ENCODE peak calls at places on chromosomes 2 and 18, in four cellular contexts. One of them, this sample, is unnamed.

GRCh38 chr18:22106536-22107292 is 62.7 kb upstream of the GATA6 start:
- DNase-seq in fibroblast of the aortic adventitia: peak; percentile 17
- DNase-seq in epithelial cell of proximal tubule: no peak
- DNase-seq in thoracic aorta: no peak
- DNase-seq in this sample: no peak

GRCh38 chr2:61117534-61117933 is 44.5 kb upstream of the C2orf74 start:
- DNase-seq in thoracic aorta: no peak
- DNase-seq in epithelial cell of proximal tubule: no peak
- DNase-seq in fibroblast of the aortic adventitia: no peak
- DNase-seq in this sample: no peak

GRCh38 chr2:223251656-223252229 is 199.8 kb downstream of the KCNE4 start:
- DNase-seq in thoracic aorta: no peak
- DNase-seq in epithelial cell of proximal tubule: no peak
- DNase-seq in fibroblast of the aortic adventitia: no peak
- DNase-seq in this sample: no peak

GRCh38 chr18:12086249-12086648 is 7.4 kb upstream of the ANKRD62 start:
- DNase-seq in epithelial cell of proximal tubule: no peak
- DNase-seq in fibroblast of the aortic adventitia: no peak
- DNase-seq in thoracic aorta: no peak
- DNase-seq in this sample: no peak

GRCh38 chr2:169716229-169716886 is 17.3 kb upstream of the KLHL23 start:
- DNase-seq in fibroblast of the aortic adventitia: peak; percentile 53
- DNase-seq in thoracic aorta: no peak
- DNase-seq in epithelial cell of proximal tubule: no peak
- DNase-seq in this sample: no peak

GRCh38 chr2:109377976-109378375 is 235.8 kb downstream of the SEPTIN10 start:
- DNase-seq in thoracic aorta: no peak
- DNase-seq in fibroblast of the aortic adventitia: no peak
- DNase-seq in epithelial cell of proximal tubule: no peak
- DNase-seq in this sample: no peak

GRCh38 chr2:239991689-239992314 is 33.3 kb downstream of the NDUFA10 start:
- DNase-seq in fibroblast of the aortic adventitia: peak; percentile 83
- DNase-seq in thoracic aorta: no peak
- DNase-seq in epithelial cell of proximal tubule: peak; percentile 15
- DNase-seq in this sample: peak; percentile 53

GRCh38 chr2:236997086-236997485 is 88.6 kb upstream of the COPS8 start:
- DNase-seq in epithelial cell of proximal tubule: no peak
- DNase-seq in fibroblast of the aortic adventitia: no peak
- DNase-seq in thoracic aorta: no peak
- DNase-seq in this sample: no peak

GRCh38 chr2:226087505-226088365 is 688.2 kb downstream of the NYAP2 start:
- DNase-seq in thoracic aorta: no peak
- DNase-seq in epithelial cell of proximal tubule: no peak
- DNase-seq in fibroblast of the aortic adventitia: no peak
- DNase-seq in this sample: no peak

GRCh38 chr2:138823651-138824050 is 43.5 kb upstream of the NXPH2 start:
- DNase-seq in epithelial cell of proximal tubule: no peak
- DNase-seq in fibroblast of the aortic adventitia: no peak
- DNase-seq in thoracic aorta: no peak
- DNase-seq in this sample: no peak

GRCh38 chr2:88545118-88545517 is 82.1 kb downstream of the EIF2AK3 start:
- DNase-seq in fibroblast of the aortic adventitia: peak; percentile 35
- DNase-seq in thoracic aorta: no peak
- DNase-seq in epithelial cell of proximal tubule: no peak
- DNase-seq in this sample: no peak

GRCh38 chr2:73290049-73290839 is 3.1 kb downstream of the EGR4 start:
- DNase-seq in fibroblast of the aortic adventitia: peak; percentile 14
- DNase-seq in epithelial cell of proximal tubule: no peak
- DNase-seq in thoracic aorta: no peak
- DNase-seq in this sample: peak; percentile 57

GRCh38 chr2:224983719-224984388 is 58.4 kb downstream of the DOCK10 start:
- DNase-seq in fibroblast of the aortic adventitia: peak; percentile 76
- DNase-seq in epithelial cell of proximal tubule: no peak
- DNase-seq in thoracic aorta: no peak
- DNase-seq in this sample: no peak

GRCh38 chr2:64975232-64975791 is 13.9 kb upstream of the SLC1A4 start:
- DNase-seq in thoracic aorta: no peak
- DNase-seq in fibroblast of the aortic adventitia: peak; percentile 42
- DNase-seq in epithelial cell of proximal tubule: peak; percentile 63
- DNase-seq in this sample: no peak

GRCh38 chr2:38277245-38278119 is 99.6 kb downstream of the ATL2 start:
- DNase-seq in epithelial cell of proximal tubule: peak; percentile 89
- DNase-seq in thoracic aorta: no peak
- DNase-seq in fibroblast of the aortic adventitia: no peak
- DNase-seq in this sample: no peak

GRCh38 chr18:55337908-55338521 is 250.0 kb downstream of the TCF4 start:
- DNase-seq in fibroblast of the aortic adventitia: no peak
- DNase-seq in epithelial cell of proximal tubule: no peak
- DNase-seq in thoracic aorta: no peak
- DNase-seq in this sample: no peak

GRCh38 chr2:42929577-42929984 is 137.2 kb upstream of the HAAO start:
- DNase-seq in epithelial cell of proximal tubule: no peak
- DNase-seq in thoracic aorta: no peak
- DNase-seq in fibroblast of the aortic adventitia: no peak
- DNase-seq in this sample: no peak

GRCh38 chr2:199911877-199912161 is 726 bp downstream of the C2orf69 start:
- DNase-seq in fibroblast of the aortic adventitia: no peak
- DNase-seq in thoracic aorta: no peak
- DNase-seq in epithelial cell of proximal tubule: no peak
- DNase-seq in this sample: no peak

GRCh38 chr2:119421304-119421703 is 10.3 kb upstream of the TMEM37 start:
- DNase-seq in epithelial cell of proximal tubule: no peak
- DNase-seq in fibroblast of the aortic adventitia: no peak
- DNase-seq in thoracic aorta: no peak
- DNase-seq in this sample: no peak

GRCh38 chr2:28454016-28454930 is 41.6 kb upstream of the PLB1 start:
- DNase-seq in thoracic aorta: no peak
- DNase-seq in epithelial cell of proximal tubule: no peak
- DNase-seq in fibroblast of the aortic adventitia: no peak
- DNase-seq in this sample: no peak

GRCh38 chr2:150341982-150342680 is 145.3 kb downstream of the RND3 start:
- DNase-seq in fibroblast of the aortic adventitia: no peak
- DNase-seq in thoracic aorta: no peak
- DNase-seq in epithelial cell of proximal tubule: no peak
- DNase-seq in this sample: no peak

GRCh38 chr2:27164960-27165763 is 16.4 kb downstream of the TCF23 start:
- DNase-seq in fibroblast of the aortic adventitia: no peak
- DNase-seq in thoracic aorta: no peak
- DNase-seq in epithelial cell of proximal tubule: no peak
- DNase-seq in this sample: peak; percentile 34

GRCh38 chr2:135904590-135904989 is 28.3 kb upstream of the MCM6 start:
- DNase-seq in fibroblast of the aortic adventitia: peak; percentile 80
- DNase-seq in thoracic aorta: no peak
- DNase-seq in epithelial cell of proximal tubule: peak; percentile 6
- DNase-seq in this sample: no peak

GRCh38 chr2:207338220-207338607 is 172.5 kb upstream of the KLF7 start:
- DNase-seq in epithelial cell of proximal tubule: no peak
- DNase-seq in thoracic aorta: no peak
- DNase-seq in fibroblast of the aortic adventitia: no peak
- DNase-seq in this sample: no peak

GRCh38 chr2:207341114-207341750 is 175.5 kb upstream of the KLF7 start:
- DNase-seq in thoracic aorta: no peak
- DNase-seq in epithelial cell of proximal tubule: no peak
- DNase-seq in fibroblast of the aortic adventitia: no peak
- DNase-seq in this sample: no peak

GRCh38 chr2:207337234-207338219 is 171.8 kb upstream of the KLF7 start:
- DNase-seq in thoracic aorta: no peak
- DNase-seq in fibroblast of the aortic adventitia: peak; percentile 58
- DNase-seq in epithelial cell of proximal tubule: peak; percentile 56
- DNase-seq in this sample: no peak

GRCh38 chr2:207338610-207339009 is 172.9 kb upstream of the KLF7 start:
- DNase-seq in thoracic aorta: no peak
- DNase-seq in fibroblast of the aortic adventitia: no peak
- DNase-seq in epithelial cell of proximal tubule: no peak
- DNase-seq in this sample: no peak

GRCh38 chr2:207341816-207342215 is 176.1 kb upstream of the KLF7 start:
- DNase-seq in fibroblast of the aortic adventitia: no peak
- DNase-seq in thoracic aorta: no peak
- DNase-seq in epithelial cell of proximal tubule: no peak
- DNase-seq in this sample: no peak
- TF ChIP-seq CTCF in fibroblast of the aortic adventitia: no peak
- TF ChIP-seq CTCF in thoracic aorta: no peak
- TF ChIP-seq CTCF in epithelial cell of proximal tubule: peak; percentile 38
- TF ChIP-seq CTCF in this sample: peak; percentile 8

GRCh38 chr2:137467246-137467862 is 496.9 kb upstream of the HNMT start:
- DNase-seq in epithelial cell of proximal tubule: peak; percentile 12
- DNase-seq in fibroblast of the aortic adventitia: peak; percentile 0
- DNase-seq in thoracic aorta: no peak
- DNase-seq in this sample: peak; percentile 9
- TF ChIP-seq CTCF in epithelial cell of proximal tubule: peak; percentile 87
- TF ChIP-seq CTCF in fibroblast of the aortic adventitia: peak; percentile 39
- TF ChIP-seq CTCF in thoracic aorta: peak; percentile 32
- TF ChIP-seq CTCF in this sample: peak; percentile 45

DNA sequence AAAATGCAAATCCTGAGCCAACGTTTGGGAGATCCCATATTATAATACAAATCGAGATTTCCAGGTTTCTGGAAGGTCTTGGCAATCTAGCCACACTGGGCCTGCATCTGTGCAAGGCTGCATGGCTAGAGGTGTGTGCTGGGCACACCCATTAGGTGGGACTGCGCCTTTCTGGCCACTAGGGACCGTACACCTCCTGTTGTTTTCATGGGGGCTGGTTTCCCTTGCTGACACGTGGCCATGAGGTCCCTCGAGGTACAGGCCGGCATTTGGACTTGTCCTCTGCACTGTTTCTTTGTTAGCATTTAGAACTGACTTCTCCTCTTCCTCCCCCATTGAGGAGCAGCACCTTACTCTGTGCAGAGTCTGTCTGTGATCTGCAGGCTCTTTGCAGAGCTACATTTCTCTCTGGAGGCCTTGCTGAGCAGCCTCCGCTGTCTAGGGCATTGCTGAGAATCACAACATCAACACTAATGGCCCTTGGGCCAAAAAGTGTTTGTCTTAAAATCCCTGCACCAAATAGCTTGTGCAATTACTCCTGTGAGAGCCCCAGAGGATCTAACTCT is 131.2 kb downstream of the NEDD4L start:
- DNase-seq in epithelial cell of proximal tubule: no peak
- DNase-seq in thoracic aorta: no peak
- DNase-seq in fibroblast of the aortic adventitia: no peak
- DNase-seq in this sample: no peak
- TF ChIP-seq CTCF in epithelial cell of proximal tubule: peak; percentile 25
- TF ChIP-seq CTCF in thoracic aorta: no peak
- TF ChIP-seq CTCF in fibroblast of the aortic adventitia: no peak
- TF ChIP-seq CTCF in this sample: no peak

GRCh38 chr2:97869722-97870346 is 125.9 kb downstream of the TMEM131 start:
- DNase-seq in thoracic aorta: no peak
- DNase-seq in epithelial cell of proximal tubule: no peak
- DNase-seq in fibroblast of the aortic adventitia: no peak
- DNase-seq in this sample: no peak

GRCh38 chr2:97871096-97871780 is 124.5 kb downstream of the TMEM131 start:
- DNase-seq in fibroblast of the aortic adventitia: peak; percentile 82
- DNase-seq in thoracic aorta: no peak
- DNase-seq in epithelial cell of proximal tubule: no peak
- DNase-seq in this sample: no peak

GRCh38 chr2:97868986-97869721 is 126.6 kb downstream of the TMEM131 start:
- DNase-seq in epithelial cell of proximal tubule: peak; percentile 90
- DNase-seq in fibroblast of the aortic adventitia: peak; percentile 95
- DNase-seq in thoracic aorta: peak; percentile 19
- DNase-seq in this sample: no peak

GRCh38 chr2:97870396-97870843 is 125.3 kb downstream of the TMEM131 start:
- DNase-seq in thoracic aorta: no peak
- DNase-seq in epithelial cell of proximal tubule: no peak
- DNase-seq in fibroblast of the aortic adventitia: peak; percentile 87
- DNase-seq in this sample: peak; percentile 71
- TF ChIP-seq CTCF in thoracic aorta: no peak
- TF ChIP-seq CTCF in epithelial cell of proximal tubule: no peak
- TF ChIP-seq CTCF in fibroblast of the aortic adventitia: no peak
- TF ChIP-seq CTCF in this sample: peak; percentile 17

DNA sequence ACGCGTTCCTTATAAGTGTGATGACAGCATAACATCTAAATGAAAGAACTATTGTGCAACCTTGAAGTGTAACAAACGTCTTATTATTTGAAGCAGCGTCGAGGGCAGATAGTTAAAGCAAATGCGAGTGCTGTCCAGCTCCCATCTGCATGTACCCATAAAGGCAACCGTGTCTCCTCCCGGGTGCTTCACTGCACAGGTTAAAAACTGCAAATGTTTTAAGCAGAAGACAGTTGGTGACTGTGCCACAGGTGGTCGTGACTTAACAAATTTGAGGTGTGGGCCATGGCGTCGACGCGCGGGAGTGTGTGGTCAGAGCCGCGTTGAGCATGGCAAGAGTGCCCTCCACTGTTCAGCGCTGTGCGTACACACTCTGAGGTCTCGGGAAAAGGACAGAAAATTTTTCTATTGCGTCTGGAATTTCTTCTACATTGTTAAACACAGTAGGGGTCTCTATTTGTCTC is 6.4 kb downstream of the SALL3 start:
- DNase-seq in fibroblast of the aortic adventitia: no peak
- DNase-seq in thoracic aorta: no peak
- DNase-seq in epithelial cell of proximal tubule: no peak
- DNase-seq in this sample: no peak
- TF ChIP-seq CTCF in fibroblast of the aortic adventitia: peak; percentile 18
- TF ChIP-seq CTCF in thoracic aorta: peak; percentile 17
- TF ChIP-seq CTCF in epithelial cell of proximal tubule: peak; percentile 59
- TF ChIP-seq CTCF in this sample: no peak

GRCh38 chr2:44244135-44244871 is 31.0 kb upstream of the SLC3A1 start:
- DNase-seq in fibroblast of the aortic adventitia: peak; percentile 84
- DNase-seq in thoracic aorta: no peak
- DNase-seq in epithelial cell of proximal tubule: peak; percentile 47
- DNase-seq in this sample: peak; percentile 64
- TF ChIP-seq CTCF in fibroblast of the aortic adventitia: peak; percentile 58
- TF ChIP-seq CTCF in thoracic aorta: peak; percentile 70
- TF ChIP-seq CTCF in epithelial cell of proximal tubule: peak; percentile 67
- TF ChIP-seq CTCF in this sample: no peak

DNA sequence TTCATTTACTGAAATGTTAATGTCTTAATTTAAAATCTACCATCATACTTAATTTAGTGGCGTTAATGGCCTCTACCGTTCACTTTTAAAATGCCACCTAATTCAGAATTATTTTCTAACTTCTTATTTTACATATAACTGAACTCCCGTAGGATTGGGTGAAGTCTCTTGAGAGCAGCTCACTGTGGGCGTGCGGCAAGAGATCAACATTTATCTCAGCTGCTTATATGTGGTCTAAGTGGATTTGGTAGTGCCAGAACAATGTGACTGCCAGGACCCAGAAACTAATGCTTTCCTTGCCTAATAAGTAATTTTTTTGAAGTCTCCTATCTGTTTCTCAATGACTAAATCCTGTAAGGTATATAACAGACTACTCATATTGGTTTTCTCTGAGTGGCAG is 11.1 kb upstream of the NFE2L2 start:
- DNase-seq in fibroblast of the aortic adventitia: peak; percentile 93
- DNase-seq in epithelial cell of proximal tubule: no peak
- DNase-seq in thoracic aorta: no peak
- DNase-seq in this sample: no peak
- TF ChIP-seq CTCF in fibroblast of the aortic adventitia: no peak
- TF ChIP-seq CTCF in epithelial cell of proximal tubule: no peak
- TF ChIP-seq CTCF in thoracic aorta: no peak
- TF ChIP-seq CTCF in this sample: no peak

GRCh38 chr2:16129716-16130540 is 189.6 kb downstream of the MYCN start:
- DNase-seq in thoracic aorta: no peak
- DNase-seq in fibroblast of the aortic adventitia: no peak
- DNase-seq in epithelial cell of proximal tubule: no peak
- DNase-seq in this sample: no peak
- TF ChIP-seq CTCF in thoracic aorta: no peak
- TF ChIP-seq CTCF in fibroblast of the aortic adventitia: no peak
- TF ChIP-seq CTCF in epithelial cell of proximal tubule: no peak
- TF ChIP-seq CTCF in this sample: no peak

This sample was measured in GM13976.